ENCODE peak calls at places on chromosomes 13 and 19, in ten cellular contexts. N is AG04450, G is cardiac fibroblast, U is fibroblast of lung, K is DND-41, Z is A673, F is brain microvascular endothelial cell, L is heart left ventricle, Q is AG09309, C is IMR-90. J is an unnamed sample.

GRCh38 chr19:2045501-2046045 is 5.5 kb downstream of the MKNK2 start:
- DNase-seq in N (no peak), G (no peak), U (no peak), K (no peak), Z (no peak), F (no peak), L (no peak), Q (no peak), C (no peak), J (no peak)

GRCh38 chr13:111111376-111111937 is 3.7 kb upstream of the ARHGEF7 start:
- DNase-seq in N (no peak), G (no peak), U (no peak), K (no peak), Z (no peak), F (no peak), L (no peak), Q (no peak), C (no peak), J (no peak)

GRCh38 chr13:34698953-34699352 is 243.1 kb upstream of the NBEA start:
- DNase-seq in N (no peak), G (peak; percentile 64), U (peak; percentile 8), K (no peak), Z (no peak), F (no peak), L (no peak), Q (no peak), C (no peak), J (peak; percentile 24)

GRCh38 chr19:2716275-2716650 is 4.9 kb downstream of the DIRAS1 start:
- DNase-seq in N (no peak), G (no peak), U (no peak), K (no peak), Z (no peak), F (no peak), L (no peak), Q (no peak), C (no peak), J (no peak)

GRCh38 chr19:21835429-21835809 is 563 bp downstream of the ZNF43 start:
- DNase-seq in N (no peak), G (no peak), U (no peak), K (no peak), Z (no peak), F (no peak), L (peak; percentile 8), Q (no peak), C (no peak), J (no peak)

GRCh38 chr13:113656831-113657671 is 947 bp downstream of the ATP4B start:
- DNase-seq in N (no peak), G (no peak), U (no peak), K (no peak), Z (no peak), F (no peak), L (peak; percentile 4), Q (no peak), C (no peak), J (no peak)

GRCh38 chr13:91132381-91132780 is 215.1 kb upstream of the MIR17HG start:
- DNase-seq in N (no peak), G (no peak), U (no peak), K (no peak), Z (no peak), F (no peak), L (no peak), Q (no peak), C (no peak), J (no peak)

GRCh38 chr13:79861731-79862130 is 380.8 kb downstream of the NDFIP2 start:
- DNase-seq in N (no peak), G (no peak), U (no peak), K (no peak), Z (no peak), F (no peak), L (no peak), Q (no peak), C (no peak), J (no peak)

GRCh38 chr13:99311748-99312492 is 4.7 kb upstream of the GPR183 start:
- DNase-seq in N (no peak), G (no peak), U (no peak), K (no peak), Z (no peak), F (no peak), L (no peak), Q (no peak), C (no peak), J (no peak)

GRCh38 chr13:101123028-101123427 is 293.3 kb downstream of the NALCN start:
- DNase-seq in N (no peak), G (no peak), U (no peak), K (no peak), Z (no peak), F (no peak), L (no peak), Q (no peak), C (no peak), J (no peak)

GRCh38 chr13:73065665-73066350 is 7.0 kb downstream of the KLF5 start:
- DNase-seq in N (no peak), G (no peak), U (no peak), K (no peak), Z (no peak), F (no peak), L (no peak), Q (no peak), C (no peak), J (no peak)
- H3K4me3 ChIP-seq in N (no peak overlapping the region), G (no peak overlapping the region), U (no peak overlapping the region), K (no peak overlapping the region), Z (no peak overlapping the region), F (no peak overlapping the region), L (no peak overlapping the region), Q (no peak overlapping the region), C (no peak overlapping the region), J (no peak overlapping the region)

GRCh38 chr19:4832776-4833175 is 1.3 kb upstream of the TICAM1 start:
- DNase-seq in N (no peak), G (no peak), U (no peak), K (no peak), Z (no peak), F (no peak), L (no peak), Q (no peak), C (no peak), J (no peak)

GRCh38 chr19:4830768-4831265 is 695 bp downstream of the TICAM1 start:
- DNase-seq in N (no peak), G (no peak), U (no peak), K (no peak), Z (no peak), F (no peak), L (no peak), Q (no peak), C (no peak), J (no peak)

GRCh38 chr19:4829001-4829712 is 2.4 kb downstream of the TICAM1 start:
- DNase-seq in N (no peak), G (no peak), U (no peak), K (no peak), Z (no peak), F (no peak), L (no peak), Q (no peak), C (no peak), J (no peak)

GRCh38 chr19:4830332-4830731 is 1.2 kb downstream of the TICAM1 start:
- DNase-seq in N (no peak), G (no peak), U (no peak), K (no peak), Z (no peak), F (no peak), L (no peak), Q (no peak), C (no peak), J (no peak)

GRCh38 chr19:4831351-4832340 is at the start of gene TICAM1:
- DNase-seq in N (no peak), G (peak; percentile 65), U (peak; percentile 60), K (peak; percentile 66), Z (peak; percentile 49), F (peak; percentile 50), L (peak; percentile 81), Q (no peak), C (peak; percentile 65), J (no peak)
- TF ChIP-seq CTCF in N (no peak), G (peak; percentile 3), U (no peak), K (peak; percentile 24), Z (no peak), F (no peak), L (no peak), Q (no peak), C (no peak), J (no peak)

GRCh38 chr19:34256835-34257558 is 2.6 kb downstream of the GARRE1 start:
- DNase-seq in N (no peak), G (peak; percentile 30), U (no peak), K (no peak), Z (no peak), F (no peak), L (no peak), Q (no peak), C (no peak), J (no peak)

GRCh38 chr19:34253711-34254551 is 423 bp upstream of the GARRE1 start:
- DNase-seq in N (no peak), G (no peak), U (peak; percentile 59), K (peak; percentile 83), Z (no peak), F (no peak), L (peak; percentile 90), Q (no peak), C (peak; percentile 47), J (no peak)

GRCh38 chr19:34254552-34255432 is at the start of gene GARRE1:
- DNase-seq in N (no peak), G (peak; percentile 67), U (peak; percentile 38), K (peak; percentile 24), Z (peak; percentile 81), F (no peak), L (peak; percentile 64), Q (no peak), C (peak; percentile 24), J (no peak)

GRCh38 chr19:34257559-34257924 is 3.2 kb downstream of the GARRE1 start:
- DNase-seq in N (no peak), G (no peak), U (no peak), K (no peak), Z (no peak), F (no peak), L (no peak), Q (no peak), C (no peak), J (no peak)

GRCh38 chr19:34255546-34255945 is 1.2 kb downstream of the GARRE1 start:
- DNase-seq in N (no peak), G (no peak), U (no peak), K (no peak), Z (no peak), F (no peak), L (no peak), Q (no peak), C (no peak), J (no peak)
- H3K4me3 ChIP-seq in N (peak overlapping the region; percentile 75), G (peak overlapping the region; percentile 80), U (peak overlapping the region; percentile 72), K (peak overlapping the region; percentile 66), Z (peak overlapping the region; percentile 93), F (peak overlapping the region; percentile 74), L (peak overlapping the region; percentile 73), Q (peak overlapping the region; percentile 97), C (peak overlapping the region; percentile 95), J (peak overlapping the region; percentile 76)

DNA sequence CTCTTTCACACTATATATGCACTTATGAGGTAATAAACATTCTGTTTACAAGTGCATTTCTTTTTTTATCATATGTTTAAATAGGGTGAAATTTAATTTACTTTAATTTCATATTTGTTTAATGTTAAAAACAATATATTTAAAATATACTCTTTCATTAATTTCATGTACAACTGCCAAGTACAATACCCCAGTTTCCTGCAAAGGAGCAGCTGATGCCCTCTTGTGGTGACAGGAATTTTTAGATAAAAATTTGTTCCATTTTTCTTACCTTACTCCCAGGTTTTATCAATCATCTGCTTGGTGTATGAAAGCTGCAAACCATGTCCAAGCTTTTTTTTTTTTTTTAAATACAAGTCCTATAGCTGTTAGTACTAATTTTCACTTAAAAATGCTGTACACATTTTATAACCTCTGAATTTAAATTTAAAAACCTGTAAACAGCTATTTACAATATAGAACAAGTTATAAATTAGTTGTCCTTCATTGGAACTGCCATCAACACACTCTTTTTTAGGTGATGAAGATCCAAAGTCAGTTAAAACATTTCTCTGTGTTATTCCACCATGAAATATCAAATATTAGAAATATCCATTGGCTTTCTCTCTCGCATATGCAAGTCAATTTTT is 4.9 kb downstream of the PCDH20 start:
- DNase-seq in N (no peak), G (peak; percentile 26), U (peak; percentile 9), K (no peak), Z (peak; percentile 29), F (no peak), L (no peak), Q (no peak), C (peak; percentile 8), J (no peak)
- TF ChIP-seq CTCF in N (peak; percentile 61), G (peak; percentile 41), U (peak; percentile 63), K (peak; percentile 51), Z (peak; percentile 74), F (peak; percentile 68), L (peak; percentile 29), Q (peak; percentile 29), C (peak; percentile 50), J (peak; percentile 68)

J was measured in retinal pigment epithelial cell.